ENCODE peak calls at places on chromosome 1, in ten cellular contexts. T, N, Z, F, B, K, U, J, S and V are unnamed samples.

GRCh38 chr1:59367269-59368006 is 70.5 kb downstream of the FGGY start:
- DNase-seq in J (peak), N (peak), Z (peak), U (peak), K (peak), T (peak), S (no peak), F (no peak), B (peak), V (peak)

GRCh38 chr1:232271991-232272589 is 357.8 kb downstream of the SIPA1L2 start:
- DNase-seq in F (peak), U (peak), J (no peak), B (no peak), T (peak), N (no peak), Z (peak), K (no peak), S (no peak), V (no peak)

GRCh38 chr1:181090653-181091126 is 2.2 kb downstream of the IER5 start:
- DNase-seq in N (no peak), B (no peak), K (no peak), S (no peak), U (no peak), J (no peak), T (no peak), F (no peak), Z (no peak), V (no peak)

GRCh38 chr1:24535021-24535424 is 20.9 kb upstream of the NCMAP start:
- DNase-seq in N (no peak), T (no peak), K (no peak), U (no peak), F (no peak), J (no peak), S (peak), B (no peak), Z (no peak), V (no peak)

GRCh38 chr1:154845879-154846278 is 24.2 kb downstream of the KCNN3 start:
- DNase-seq in S (no peak), J (no peak), B (no peak), F (no peak), U (no peak), T (no peak), N (no peak), K (no peak), Z (no peak), V (no peak)

GRCh38 chr1:85496881-85497582 is 32.1 kb upstream of the DDAH1 start:
- DNase-seq in T (peak), K (no peak), N (no peak), F (no peak), B (no peak), Z (no peak), S (no peak), U (peak), J (no peak), V (no peak)

GRCh38 chr1:39266269-39266668 is 61.8 kb downstream of the MACF1 start:
- DNase-seq in U (no peak), Z (no peak), N (no peak), B (no peak), K (no peak), J (no peak), T (no peak), S (no peak), F (no peak), V (no peak)

GRCh38 chr1:33955101-33955500 is 91.2 kb downstream of the HMGB4 start:
- DNase-seq in Z (no peak), B (no peak), U (no peak), F (no peak), S (no peak), K (no peak), T (no peak), N (no peak), J (no peak), V (no peak)

GRCh38 chr1:47688631-47689296 is 250.9 kb downstream of the FOXD2 start:
- DNase-seq in T (no peak), B (no peak), N (no peak), K (no peak), J (no peak), F (peak), Z (no peak), S (no peak), U (no peak), V (no peak)

GRCh38 chr1:201881617-201882016 is 7.1 kb upstream of the SHISA4 start:
- DNase-seq in B (no peak), S (no peak), U (no peak), Z (no peak), F (no peak), T (no peak), J (no peak), N (no peak), K (no peak), V (no peak)

GRCh38 chr1:118223426-118223825 is 38.4 kb upstream of the SPAG17 start:
- DNase-seq in B (no peak), Z (peak), T (no peak), S (peak), J (no peak), F (peak), K (no peak), U (no peak), N (no peak), V (no peak)

GRCh38 chr1:222643603-222643936 is 25.7 kb downstream of the MIA3 start:
- DNase-seq in K (no peak), U (no peak), B (no peak), F (peak), Z (no peak), S (no peak), T (no peak), N (no peak), J (no peak), V (peak)

GRCh38 chr1:201026234-201026633 is 2.7 kb upstream of the KIF21B start:
- DNase-seq in B (no peak), Z (no peak), K (no peak), S (no peak), U (peak), T (no peak), J (no peak), F (no peak), N (no peak), V (no peak)

GRCh38 chr1:117609471-117609911 is 3.6 kb downstream of the TENT5C start:
- DNase-seq in Z (peak), S (no peak), U (peak), F (no peak), T (no peak), J (peak), N (no peak), B (no peak), K (no peak), V (no peak)

GRCh38 chr1:163361123-163361934 is 39.6 kb downstream of the NUF2 start:
- DNase-seq in F (no peak), B (peak), T (no peak), S (peak), U (no peak), J (no peak), K (no peak), Z (no peak), N (no peak), V (no peak)

GRCh38 chr1:147496571-147496970 is 44.7 kb upstream of the BCL9 start:
- DNase-seq in S (peak), B (peak), K (no peak), F (peak), N (peak), Z (peak), J (peak), U (peak), T (peak), V (peak)

GRCh38 chr1:65109515-65109914 is 38.5 kb upstream of the AK4 start:
- DNase-seq in U (no peak), J (no peak), Z (no peak), B (no peak), F (no peak), T (no peak), S (no peak), N (no peak), K (no peak), V (no peak)

GRCh38 chr1:53739109-53739681 is at the start of gene GLIS1:
- DNase-seq in U (peak), J (peak), T (peak), K (peak), F (peak), S (peak), Z (peak), B (peak), N (peak), V (peak)

GRCh38 chr1:45542591-45542990 is 8.0 kb upstream of the AKR1A1 start:
- DNase-seq in B (peak), U (no peak), J (no peak), N (peak), F (no peak), S (no peak), K (no peak), T (no peak), Z (no peak), V (no peak)

GRCh38 chr1:240854367-240854766 is 242.4 kb upstream of the GREM2 start:
- DNase-seq in J (no peak), F (no peak), B (no peak), U (peak), Z (no peak), T (peak), N (no peak), K (no peak), S (no peak), V (peak)

GRCh38 chr1:26281971-26282693 is 2.2 kb downstream of the SH3BGRL3 start:
- DNase-seq in T (no peak), F (peak), K (no peak), U (peak), S (peak), Z (peak), J (no peak), B (no peak), N (no peak), V (no peak)

GRCh38 chr1:204814146-204814884 is 56.3 kb upstream of the NFASC start:
- DNase-seq in F (no peak), K (no peak), S (no peak), U (no peak), J (peak), Z (peak), N (no peak), B (no peak), T (no peak), V (no peak)

GRCh38 chr1:37954316-37954971 is 7.6 kb upstream of the INPP5B start:
- DNase-seq in S (no peak), J (no peak), T (no peak), B (no peak), K (no peak), Z (no peak), F (no peak), N (no peak), U (no peak), V (no peak)

GRCh38 chr1:56424744-56425493 is 154.4 kb downstream of the PLPP3 start:
- DNase-seq in B (peak), S (no peak), K (no peak), T (peak), F (no peak), J (peak), Z (peak), U (peak), N (peak), V (no peak)

GRCh38 chr1:155983191-155984023 is 5.1 kb upstream of the ARHGEF2 start:
- DNase-seq in N (peak), F (peak), S (no peak), T (peak), J (peak), Z (peak), U (peak), K (no peak), B (no peak), V (peak)
- TF ChIP-seq CTCF in N (no peak), F (no peak), S (no peak), T (no peak), J (peak), Z (no peak), U (peak), K (no peak), B (no peak), V (peak)

GRCh38 chr1:29230553-29231378 is at the start of gene MECR:
- DNase-seq in B (peak), N (peak), T (peak), F (peak), J (peak), U (peak), Z (peak), K (peak), S (peak), V (peak)
- TF ChIP-seq CTCF in B (no peak), N (peak), T (no peak), F (no peak), J (peak), U (peak), Z (peak), K (no peak), S (no peak), V (peak)

GRCh38 chr1:212459656-212460055 is 26.9 kb downstream of the NENF start:
- DNase-seq in F (no peak), K (no peak), J (no peak), T (no peak), S (no peak), Z (no peak), N (no peak), U (no peak), B (no peak), V (no peak)

GRCh38 chr1:212456166-212456528 is 23.4 kb downstream of the NENF start:
- DNase-seq in U (no peak), K (no peak), F (no peak), N (no peak), B (no peak), J (peak), Z (no peak), S (no peak), T (no peak), V (no peak)

GRCh38 chr1:212458817-212459216 is 26.1 kb downstream of the NENF start:
- DNase-seq in F (no peak), Z (no peak), B (no peak), S (no peak), J (no peak), K (no peak), U (no peak), T (no peak), N (no peak), V (no peak)

GRCh38 chr1:212455406-212456165 is 22.9 kb downstream of the NENF start:
- DNase-seq in B (peak), N (peak), S (peak), F (peak), J (peak), K (peak), Z (peak), T (peak), U (peak), V (peak)

DNA sequence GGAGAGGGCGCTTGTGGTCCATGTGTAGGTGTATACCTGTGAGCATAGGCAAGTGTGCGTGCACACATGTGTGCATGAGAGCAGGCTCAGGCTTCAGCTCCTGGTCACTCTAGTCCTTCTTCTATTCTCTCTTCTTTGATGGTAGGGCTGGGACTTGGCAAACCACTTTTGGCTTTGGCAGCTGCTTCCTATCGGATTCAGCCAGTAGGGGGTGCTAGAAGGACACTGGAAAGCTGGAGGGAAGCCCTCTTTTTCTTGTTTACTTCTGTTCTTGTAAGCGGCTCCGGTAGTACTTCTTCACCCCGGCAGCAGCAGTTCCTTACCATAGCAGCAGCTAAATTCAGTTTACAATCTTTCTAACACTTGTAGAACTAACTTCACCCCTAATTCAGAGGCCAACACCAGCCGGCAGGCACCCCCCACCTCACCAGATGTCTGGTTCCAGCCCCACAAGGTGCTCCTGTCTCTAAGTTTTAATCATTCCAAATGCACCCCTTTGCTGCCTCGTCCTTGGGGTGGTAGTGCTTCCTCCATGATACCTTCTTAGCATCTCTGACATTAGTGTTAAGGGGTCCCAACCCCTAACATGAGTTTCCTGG is 25.1 kb downstream of the NENF start:
- DNase-seq in J (no peak), U (peak), K (no peak), B (peak), F (peak), N (peak), Z (no peak), T (no peak), S (peak), V (peak)
- TF ChIP-seq CTCF in J (peak), U (peak), K (no peak), B (peak), F (peak), N (no peak), Z (peak), T (peak), S (peak), V (peak)

GRCh38 chr1:209205039-209205438 is 378.5 kb upstream of the CAMK1G start:
- DNase-seq in N (no peak), B (no peak), J (no peak), Z (no peak), K (no peak), F (no peak), S (no peak), T (no peak), U (no peak), V (no peak)

GRCh38 chr1:209198926-209199325 is 384.6 kb upstream of the CAMK1G start:
- DNase-seq in N (no peak), F (no peak), K (no peak), B (no peak), Z (no peak), U (no peak), J (no peak), S (no peak), T (no peak), V (no peak)

GRCh38 chr1:209199371-209199770 is 384.1 kb upstream of the CAMK1G start:
- DNase-seq in F (no peak), N (no peak), Z (no peak), S (no peak), K (no peak), U (no peak), T (no peak), B (no peak), J (no peak), V (no peak)

GRCh38 chr1:209199822-209200221 is 383.7 kb upstream of the CAMK1G start:
- DNase-seq in S (peak), J (no peak), B (peak), T (no peak), U (no peak), N (no peak), K (no peak), Z (no peak), F (no peak), V (no peak)

DNA sequence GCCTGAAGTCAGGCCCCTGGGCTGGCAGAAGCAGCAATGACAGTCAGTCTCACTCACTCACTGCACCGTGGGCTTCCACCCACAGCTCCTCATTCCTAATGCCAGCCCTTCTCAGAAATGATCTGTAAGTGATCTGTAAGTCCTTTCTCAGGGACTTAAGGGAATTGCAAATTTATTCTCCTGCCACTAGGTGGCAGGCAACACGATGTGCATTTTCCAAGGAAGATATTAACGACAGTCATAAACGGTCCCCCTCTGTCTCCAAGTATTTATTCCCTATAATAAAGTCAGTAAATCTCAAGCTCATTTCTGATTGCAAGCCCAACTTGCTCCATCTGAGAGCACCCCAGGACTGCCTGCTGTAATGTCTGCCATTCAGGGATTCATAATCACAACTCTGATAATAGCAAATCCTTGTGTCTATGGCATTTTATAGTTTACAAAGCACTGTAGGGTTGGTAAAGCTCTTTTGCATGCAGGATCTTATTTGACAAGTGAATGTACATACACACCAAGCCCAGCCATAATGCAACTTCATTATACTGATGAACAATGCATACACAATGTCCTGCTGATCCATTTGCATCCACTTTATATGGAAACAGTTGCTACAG is 380.6 kb upstream of the CAMK1G start:
- DNase-seq in U (peak), N (no peak), F (no peak), B (peak), Z (no peak), T (peak), K (no peak), J (no peak), S (no peak), V (peak)
- TF ChIP-seq CTCF in U (peak), N (peak), F (peak), B (peak), Z (peak), T (peak), K (peak), J (peak), S (peak), V (peak)

GRCh38 chr1:43843684-43844083 is 89.9 kb upstream of the ARTN start:
- DNase-seq in S (no peak), B (no peak), J (no peak), Z (no peak), T (no peak), N (no peak), K (no peak), F (no peak), U (no peak), V (no peak)
- TF ChIP-seq CTCF in S (no peak), B (no peak), J (no peak), Z (no peak), T (no peak), N (no peak), K (no peak), F (no peak), U (no peak), V (no peak)

DNA sequence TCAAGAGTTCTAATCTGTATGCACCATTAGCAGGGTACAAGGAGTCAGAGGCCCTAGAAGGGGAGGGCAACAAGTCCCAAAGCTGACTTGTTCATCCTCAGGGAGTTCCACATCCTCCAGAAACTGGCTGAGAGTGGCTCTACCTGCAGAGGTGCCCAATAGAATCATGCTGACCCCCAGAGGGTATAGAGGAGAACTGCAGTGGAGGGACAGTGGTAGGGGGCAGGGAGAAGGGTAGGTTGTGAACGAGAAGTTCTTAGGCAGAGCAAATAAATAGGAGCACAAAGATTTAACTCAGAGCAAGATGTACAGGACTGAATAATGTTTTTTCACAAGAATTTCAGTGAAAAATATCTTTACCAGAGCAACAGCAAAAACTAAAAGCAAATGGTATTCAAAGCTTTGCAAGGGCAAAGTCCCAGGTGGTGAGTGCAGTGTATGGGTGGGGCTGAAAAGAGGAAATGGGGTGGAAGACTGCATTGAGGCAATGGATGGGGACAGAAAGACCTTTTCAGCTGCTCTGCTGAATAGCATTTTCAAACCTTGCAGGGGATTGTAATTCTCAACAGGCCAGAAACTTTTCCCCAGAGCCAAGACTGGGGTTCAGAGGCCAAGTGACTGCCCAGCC is 3.1 kb downstream of the FCRL2 start:
- DNase-seq in S (peak), K (no peak), B (no peak), Z (no peak), F (no peak), U (no peak), N (no peak), J (no peak), T (no peak), V (no peak)
- TF ChIP-seq CTCF in S (peak), K (no peak), B (no peak), Z (no peak), F (no peak), U (no peak), N (peak), J (no peak), T (no peak), V (no peak)

GRCh38 chr1:81811757-81812371 is 11.1 kb downstream of the ADGRL2 start:
- DNase-seq in Z (no peak), T (peak), K (no peak), F (no peak), S (no peak), N (no peak), U (no peak), J (no peak), B (no peak), V (no peak)
- TF ChIP-seq CTCF in Z (peak), T (peak), K (peak), F (no peak), S (no peak), N (no peak), U (no peak), J (peak), B (peak), V (peak)